ENCODE peak calls at places on chromosomes 16 and 17, in eight cellular contexts. T, U, O, I, H, K, G and E are unnamed samples.

GRCh38 chr17:15919466-15919865 is 25.5 kb upstream of the ADORA2B start:
- DNase-seq in T (no peak), U (no peak), O (no peak), I (no peak), H (no peak), K (no peak), G (no peak), E (no peak)

GRCh38 chr16:84673203-84673535 is 24.9 kb downstream of the KLHL36 start:
- DNase-seq in T (no peak), U (no peak), O (no peak), I (no peak), H (no peak), K (no peak), G (no peak), E (no peak)

GRCh38 chr17:3845361-3845753 is 689 bp downstream of the NCBP3 start:
- DNase-seq in T (no peak), U (no peak), O (no peak), I (no peak), H (peak), K (no peak), G (no peak), E (peak)

GRCh38 chr17:79691931-79692330 is 38.8 kb upstream of the ENPP7 start:
- DNase-seq in T (no peak), U (peak), O (no peak), I (no peak), H (no peak), K (no peak), G (no peak), E (peak)

GRCh38 chr16:9124908-9125584 is 33.6 kb downstream of the HAPSTR1 start:
- DNase-seq in T (no peak), U (peak), O (no peak), I (no peak), H (no peak), K (no peak), G (no peak), E (no peak)

GRCh38 chr17:36728030-36728991 is 126.9 kb downstream of the MRM1 start:
- DNase-seq in T (no peak), U (no peak), O (no peak), I (no peak), H (no peak), K (no peak), G (no peak), E (no peak)

GRCh38 chr16:48194828-48195566 is 39.2 kb upstream of the ABCC12 start:
- DNase-seq in T (peak), U (no peak), O (no peak), I (no peak), H (peak), K (no peak), G (no peak), E (no peak)

GRCh38 chr17:32331243-32332040 is 10.5 kb downstream of the C17orf75 start:
- DNase-seq in T (no peak), U (no peak), O (no peak), I (no peak), H (peak), K (no peak), G (no peak), E (peak)

GRCh38 chr16:3276679-3277078 is 6.6 kb upstream of the ZNF263 start:
- DNase-seq in T (no peak), U (no peak), O (no peak), I (no peak), H (no peak), K (no peak), G (no peak), E (no peak)

GRCh38 chr17:82020874-82021727 is 1.6 kb downstream of the CENPX start:
- DNase-seq in T (peak), U (peak), O (no peak), I (peak), H (peak), K (peak), G (no peak), E (peak)

GRCh38 chr16:10965440-10966039 is 21.2 kb downstream of the CLEC16A start:
- DNase-seq in T (no peak), U (no peak), O (no peak), I (no peak), H (no peak), K (no peak), G (no peak), E (no peak)

GRCh38 chr16:11133344-11133921 is 122.6 kb downstream of the SOCS1 start:
- DNase-seq in T (peak), U (no peak), O (peak), I (peak), H (peak), K (no peak), G (no peak), E (peak)

GRCh38 chr17:1577186-1577585 is 14.6 kb upstream of the PITPNA start:
- DNase-seq in T (peak), U (peak), O (peak), I (peak), H (peak), K (no peak), G (no peak), E (peak)

GRCh38 chr17:7440113-7440822 is 956 bp downstream of the FGF11 start:
- DNase-seq in T (no peak), U (peak), O (no peak), I (peak), H (no peak), K (peak), G (no peak), E (no peak)

GRCh38 chr17:37797206-37797605 is 52.3 kb upstream of the HNF1B start:
- DNase-seq in T (no peak), U (no peak), O (no peak), I (no peak), H (no peak), K (no peak), G (no peak), E (peak)

GRCh38 chr16:30602595-30603277 is 7.5 kb downstream of the ZNF689 start:
- DNase-seq in T (no peak), U (no peak), O (no peak), I (no peak), H (no peak), K (no peak), G (no peak), E (peak)

GRCh38 chr16:48558269-48558915 is 51.6 kb downstream of the N4BP1 start:
- DNase-seq in T (no peak), U (no peak), O (no peak), I (no peak), H (peak), K (no peak), G (no peak), E (peak)

GRCh38 chr17:13476722-13477121 is 125.0 kb downstream of the HS3ST3A1 start:
- DNase-seq in T (peak), U (no peak), O (no peak), I (no peak), H (peak), K (no peak), G (no peak), E (peak)

GRCh38 chr17:78381601-78382168 is 3.2 kb downstream of the PGS1 start:
- DNase-seq in T (no peak), U (no peak), O (no peak), I (no peak), H (no peak), K (no peak), G (no peak), E (peak)

GRCh38 chr17:27535178-27535928 is 79.1 kb downstream of the KSR1 start:
- DNase-seq in T (no peak), U (no peak), O (no peak), I (no peak), H (no peak), K (no peak), G (no peak), E (no peak)

GRCh38 chr16:11307639-11308492 is 26.7 kb upstream of the PRM1 start:
- DNase-seq in T (no peak), U (no peak), O (no peak), I (no peak), H (no peak), K (no peak), G (no peak), E (no peak)

GRCh38 chr16:13680021-13680672 is 239.8 kb upstream of the ERCC4 start:
- DNase-seq in T (no peak), U (no peak), O (no peak), I (no peak), H (no peak), K (no peak), G (no peak), E (no peak)

GRCh38 chr16:64098451-64098850 is 1023.4 kb downstream of the CDH11 start:
- DNase-seq in T (no peak), U (no peak), O (no peak), I (no peak), H (no peak), K (no peak), G (no peak), E (no peak)

GRCh38 chr17:13592427-13592826 is 9.3 kb downstream of the HS3ST3A1 start:
- DNase-seq in T (no peak), U (no peak), O (no peak), I (no peak), H (no peak), K (no peak), G (no peak), E (no peak)

GRCh38 chr16:73015612-73016487 is 32.1 kb downstream of the ZFHX3 start:
- DNase-seq in T (no peak), U (no peak), O (no peak), I (no peak), H (no peak), K (no peak), G (no peak), E (no peak)